ENCODE peak calls at places on chromosomes 1 and 21, in five cellular contexts. One of them, this sample, is unnamed.

GRCh38 chr1:179228783-179229213 is 679 bp downstream of the ABL2 start:
- DNase-seq in NCI-H774: no peak
- DNase-seq in EL: peak
- DNase-seq in NCI-H2081: peak
- DNase-seq in amniotic epithelial cell: no peak
- DNase-seq in this sample: no peak

GRCh38 chr1:236514703-236515442 is 8.9 kb upstream of the LGALS8 start:
- DNase-seq in EL: no peak
- DNase-seq in amniotic epithelial cell: no peak
- DNase-seq in NCI-H2081: peak
- DNase-seq in NCI-H774: peak
- DNase-seq in this sample: peak

GRCh38 chr1:111879086-111879485 is 110.4 kb downstream of the KCND3 start:
- DNase-seq in NCI-H2081: no peak
- DNase-seq in NCI-H774: no peak
- DNase-seq in amniotic epithelial cell: no peak
- DNase-seq in EL: no peak
- DNase-seq in this sample: no peak

GRCh38 chr1:204633665-204634064 is 51.9 kb downstream of the LRRN2 start:
- DNase-seq in NCI-H2081: no peak
- DNase-seq in amniotic epithelial cell: no peak
- DNase-seq in NCI-H774: no peak
- DNase-seq in EL: no peak
- DNase-seq in this sample: no peak

GRCh38 chr1:12001249-12001917 is 17.9 kb upstream of the MIIP start:
- DNase-seq in EL: peak
- DNase-seq in amniotic epithelial cell: peak
- DNase-seq in NCI-H774: no peak
- DNase-seq in NCI-H2081: no peak
- DNase-seq in this sample: no peak

GRCh38 chr1:5879421-5879820 is 112.8 kb downstream of the NPHP4 start:
- DNase-seq in amniotic epithelial cell: no peak
- DNase-seq in NCI-H774: no peak
- DNase-seq in NCI-H2081: no peak
- DNase-seq in EL: no peak
- DNase-seq in this sample: no peak

GRCh38 chr1:162388083-162388594 is 6.6 kb downstream of the C1orf226 start:
- DNase-seq in NCI-H2081: no peak
- DNase-seq in EL: no peak
- DNase-seq in amniotic epithelial cell: no peak
- DNase-seq in NCI-H774: no peak
- DNase-seq in this sample: no peak

GRCh38 chr1:56585985-56586384 is 6.6 kb upstream of the PLPP3 start:
- DNase-seq in amniotic epithelial cell: no peak
- DNase-seq in NCI-H774: no peak
- DNase-seq in NCI-H2081: no peak
- DNase-seq in EL: peak
- DNase-seq in this sample: no peak

GRCh38 chr1:2479618-2480017 is 3.5 kb downstream of the PLCH2 start:
- DNase-seq in NCI-H774: no peak
- DNase-seq in EL: no peak
- DNase-seq in amniotic epithelial cell: no peak
- DNase-seq in NCI-H2081: no peak
- DNase-seq in this sample: no peak

GRCh38 chr1:173164686-173165085 is 42.4 kb downstream of the TNFSF4 start:
- DNase-seq in NCI-H774: no peak
- DNase-seq in EL: no peak
- DNase-seq in NCI-H2081: no peak
- DNase-seq in amniotic epithelial cell: no peak
- DNase-seq in this sample: no peak

GRCh38 chr1:228313536-228314277 is 92.9 kb downstream of the TRIM11 start:
- DNase-seq in NCI-H2081: no peak
- DNase-seq in EL: no peak
- DNase-seq in NCI-H774: no peak
- DNase-seq in amniotic epithelial cell: no peak
- DNase-seq in this sample: no peak

GRCh38 chr21:15009964-15010363 is 54.8 kb downstream of the NRIP1 start:
- DNase-seq in amniotic epithelial cell: peak
- DNase-seq in EL: peak
- DNase-seq in NCI-H774: no peak
- DNase-seq in NCI-H2081: no peak
- DNase-seq in this sample: no peak

GRCh38 chr1:6996371-6996770 is 211.1 kb downstream of the CAMTA1 start:
- DNase-seq in amniotic epithelial cell: no peak
- DNase-seq in NCI-H2081: no peak
- DNase-seq in NCI-H774: no peak
- DNase-seq in EL: no peak
- DNase-seq in this sample: no peak